ENCODE peak calls at places on chromosome 10, in four cellular contexts. W is naive thymus-derived CD8-positive, alpha-beta T cell; D is CD4-positive, alpha-beta T cell; E is activated CD4-positive, CD25-positive, alpha-beta regulatory T cell. A is an unnamed sample.

GRCh38 chr10:59240581-59241183 is 64.2 kb downstream of the PHYHIPL start:
- DNase-seq in W (no peak), D (no peak), E (no peak), A (no peak)

GRCh38 chr10:20744851-20745250 is 152.3 kb downstream of the NEBL start:
- DNase-seq in W (no peak), D (no peak), E (no peak), A (no peak)

GRCh38 chr10:71517310-71518159 is 120.8 kb downstream of the CDH23 start:
- DNase-seq in W (no peak), D (no peak), E (no peak), A (no peak)

GRCh38 chr10:110471566-110472139 is 26.1 kb upstream of the DUSP5 start:
- DNase-seq in W (no peak), D (no peak), E (no peak), A (no peak)

GRCh38 chr10:80598084-80598798 is 60.5 kb downstream of the SH2D4B start:
- DNase-seq in W (no peak), D (no peak), E (no peak), A (no peak)

GRCh38 chr10:23918839-23919238 is 290.1 kb upstream of the KIAA1217 start:
- DNase-seq in W (no peak), D (no peak), E (no peak), A (no peak)

GRCh38 chr10:93947524-93947923 is 46.2 kb upstream of the PLCE1 start:
- DNase-seq in W (no peak), D (no peak), E (no peak), A (no peak)

GRCh38 chr10:111076191-111076681 is 593 bp upstream of the ADRA2A start:
- DNase-seq in W (peak), D (peak), E (no peak), A (no peak)

GRCh38 chr10:73251683-73252444 is 580 bp downstream of the MRPS16 start:
- DNase-seq in W (no peak), D (no peak), E (no peak), A (no peak)

GRCh38 chr10:17782921-17783665 is 26.1 kb upstream of the MRC1 start:
- DNase-seq in W (no peak), D (no peak), E (no peak), A (no peak)

GRCh38 chr10:13072339-13072738 is 27.6 kb upstream of the OPTN start:
- DNase-seq in W (no peak), D (no peak), E (no peak), A (no peak)

GRCh38 chr10:62115842-62116241 is 152.8 kb downstream of the RTKN2 start:
- DNase-seq in W (no peak), D (no peak), E (no peak), A (no peak)

GRCh38 chr10:124568858-124569622 is 107.4 kb downstream of the LHPP start:
- DNase-seq in W (no peak), D (no peak), E (no peak), A (no peak)

A was measured in CD8-positive, alpha-beta memory T cell.